ENCODE peak calls at places on chromosomes 11 and 22, in six cellular contexts. One of them, this sample, is unnamed.

GRCh38 chr11:73379189-73379880 is 3.1 kb downstream of the RELT start:
- DNase-seq in Kasumi-1: no peak
- DNase-seq in stimulated activated CD4-positive, alpha-beta T cell treated with anti-CD3 and anti-CD28 coated beads, Interleukin-2, amount 100 ng/mL, for 24 hours: no peak
- DNase-seq in central memory CD4-positive, alpha-beta T cell: no peak
- DNase-seq in stimulated activated naive CD4-positive, alpha-beta T cell: no peak
- DNase-seq in EL: no peak
- DNase-seq in this sample: no peak

GRCh38 chr11:33329705-33330329 is 72.6 kb downstream of the HIPK3 start:
- DNase-seq in stimulated activated naive CD4-positive, alpha-beta T cell: peak; percentile 7
- DNase-seq in EL: peak; percentile 59
- DNase-seq in stimulated activated CD4-positive, alpha-beta T cell treated with anti-CD3 and anti-CD28 coated beads, Interleukin-2, amount 100 ng/mL, for 24 hours: peak; percentile 28
- DNase-seq in Kasumi-1: peak; percentile 80
- DNase-seq in central memory CD4-positive, alpha-beta T cell: peak; percentile 47
- DNase-seq in this sample: peak; percentile 35

GRCh38 chr11:109237636-109238035 is 184.4 kb upstream of the C11orf87 start:
- DNase-seq in EL: no peak
- DNase-seq in Kasumi-1: no peak
- DNase-seq in central memory CD4-positive, alpha-beta T cell: no peak
- DNase-seq in stimulated activated CD4-positive, alpha-beta T cell treated with anti-CD3 and anti-CD28 coated beads, Interleukin-2, amount 100 ng/mL, for 24 hours: no peak
- DNase-seq in stimulated activated naive CD4-positive, alpha-beta T cell: no peak
- DNase-seq in this sample: no peak

GRCh38 chr11:83865636-83866461 is 579.7 kb upstream of the CCDC90B start:
- DNase-seq in Kasumi-1: no peak
- DNase-seq in stimulated activated naive CD4-positive, alpha-beta T cell: no peak
- DNase-seq in stimulated activated CD4-positive, alpha-beta T cell treated with anti-CD3 and anti-CD28 coated beads, Interleukin-2, amount 100 ng/mL, for 24 hours: no peak
- DNase-seq in central memory CD4-positive, alpha-beta T cell: no peak
- DNase-seq in EL: peak; percentile 6
- DNase-seq in this sample: no peak

GRCh38 chr22:46287873-46288751 is 8.6 kb upstream of the GTSE1 start:
- DNase-seq in Kasumi-1: peak; percentile 54
- DNase-seq in EL: no peak
- DNase-seq in central memory CD4-positive, alpha-beta T cell: no peak
- DNase-seq in stimulated activated naive CD4-positive, alpha-beta T cell: no peak
- DNase-seq in stimulated activated CD4-positive, alpha-beta T cell treated with anti-CD3 and anti-CD28 coated beads, Interleukin-2, amount 100 ng/mL, for 24 hours: no peak
- DNase-seq in this sample: no peak

GRCh38 chr11:44673691-44674090 is 53.1 kb upstream of the TSPAN18 start:
- DNase-seq in stimulated activated CD4-positive, alpha-beta T cell treated with anti-CD3 and anti-CD28 coated beads, Interleukin-2, amount 100 ng/mL, for 24 hours: no peak
- DNase-seq in EL: no peak
- DNase-seq in stimulated activated naive CD4-positive, alpha-beta T cell: no peak
- DNase-seq in central memory CD4-positive, alpha-beta T cell: no peak
- DNase-seq in Kasumi-1: peak; percentile 23
- DNase-seq in this sample: no peak

GRCh38 chr11:2883717-2884423 is 1.7 kb downstream of the CDKN1C start:
- DNase-seq in Kasumi-1: no peak
- DNase-seq in stimulated activated naive CD4-positive, alpha-beta T cell: no peak
- DNase-seq in stimulated activated CD4-positive, alpha-beta T cell treated with anti-CD3 and anti-CD28 coated beads, Interleukin-2, amount 100 ng/mL, for 24 hours: no peak
- DNase-seq in central memory CD4-positive, alpha-beta T cell: no peak
- DNase-seq in EL: no peak
- DNase-seq in this sample: no peak

GRCh38 chr11:22169833-22170232 is 23.1 kb upstream of the ANO5 start:
- DNase-seq in central memory CD4-positive, alpha-beta T cell: no peak
- DNase-seq in stimulated activated naive CD4-positive, alpha-beta T cell: no peak
- DNase-seq in stimulated activated CD4-positive, alpha-beta T cell treated with anti-CD3 and anti-CD28 coated beads, Interleukin-2, amount 100 ng/mL, for 24 hours: no peak
- DNase-seq in Kasumi-1: peak; percentile 23
- DNase-seq in EL: no peak
- DNase-seq in this sample: no peak

GRCh38 chr11:81039916-81040530 is 1599.2 kb upstream of the TENM4 start:
- DNase-seq in stimulated activated CD4-positive, alpha-beta T cell treated with anti-CD3 and anti-CD28 coated beads, Interleukin-2, amount 100 ng/mL, for 24 hours: no peak
- DNase-seq in stimulated activated naive CD4-positive, alpha-beta T cell: no peak
- DNase-seq in Kasumi-1: no peak
- DNase-seq in EL: no peak
- DNase-seq in central memory CD4-positive, alpha-beta T cell: no peak
- DNase-seq in this sample: no peak

This sample was measured in MG63.